ENCODE peak calls at places on chromosomes 1 and 21, in four cellular contexts. One of them, this sample, is unnamed.
A peak's percentile ranks its signal among the peaks of the same experiment; 100 is the strongest.

GRCh38 chr1:15936025-15936424 is 39.9 kb downstream of the ZBTB17 start:
- DNase-seq in cardiac septum: no peak
- DNase-seq in NCI-H2227 treated with DMSO at 0.1 percent for 48 hours: no peak
- DNase-seq in ovary: no peak
- DNase-seq in this sample: no peak

GRCh38 chr1:14263671-14264070 is 334.8 kb upstream of the KAZN start:
- DNase-seq in cardiac septum: no peak
- DNase-seq in NCI-H2227 treated with DMSO at 0.1 percent for 48 hours: no peak
- DNase-seq in ovary: no peak
- DNase-seq in this sample: no peak

GRCh38 chr1:66298427-66298826 is 235.5 kb upstream of the SGIP1 start:
- DNase-seq in cardiac septum: no peak
- DNase-seq in NCI-H2227 treated with DMSO at 0.1 percent for 48 hours: no peak
- DNase-seq in ovary: no peak
- DNase-seq in this sample: no peak

GRCh38 chr1:243474384-243474851 is 218.6 kb downstream of the SDCCAG8 start:
- DNase-seq in cardiac septum: no peak
- DNase-seq in NCI-H2227 treated with DMSO at 0.1 percent for 48 hours: no peak
- DNase-seq in ovary: no peak
- DNase-seq in this sample: no peak

GRCh38 chr21:45747802-45748445 is 104.4 kb downstream of the PCBP3 start:
- DNase-seq in cardiac septum: no peak
- DNase-seq in NCI-H2227 treated with DMSO at 0.1 percent for 48 hours: peak; percentile 76
- DNase-seq in ovary: no peak
- DNase-seq in this sample: no peak

GRCh38 chr1:212608209-212608955 is at the start of gene ATF3:
- DNase-seq in cardiac septum: peak; percentile 99
- DNase-seq in NCI-H2227 treated with DMSO at 0.1 percent for 48 hours: peak; percentile 96
- DNase-seq in ovary: peak; percentile 100
- DNase-seq in this sample: peak; percentile 97

GRCh38 chr1:182484531-182485257 is 34.7 kb downstream of the RGSL1 start:
- DNase-seq in cardiac septum: no peak
- DNase-seq in NCI-H2227 treated with DMSO at 0.1 percent for 48 hours: no peak
- DNase-seq in ovary: no peak
- DNase-seq in this sample: no peak

GRCh38 chr1:152461544-152461943 is 47.5 kb upstream of the CRNN start:
- DNase-seq in cardiac septum: no peak
- DNase-seq in NCI-H2227 treated with DMSO at 0.1 percent for 48 hours: no peak
- DNase-seq in ovary: no peak
- DNase-seq in this sample: peak; percentile 80

GRCh38 chr1:62175568-62176179 is 19.0 kb upstream of the L1TD1 start:
- DNase-seq in cardiac septum: no peak
- DNase-seq in NCI-H2227 treated with DMSO at 0.1 percent for 48 hours: peak; percentile 65
- DNase-seq in ovary: no peak
- DNase-seq in this sample: peak; percentile 47

GRCh38 chr1:41357451-41358151 is 3.6 kb upstream of the FOXO6 start:
- DNase-seq in cardiac septum: peak; percentile 78
- DNase-seq in NCI-H2227 treated with DMSO at 0.1 percent for 48 hours: no peak
- DNase-seq in ovary: peak; percentile 7
- DNase-seq in this sample: no peak

GRCh38 chr1:39016604-39017171 is 9.5 kb upstream of the NDUFS5 start:
- DNase-seq in cardiac septum: no peak
- DNase-seq in NCI-H2227 treated with DMSO at 0.1 percent for 48 hours: no peak
- DNase-seq in ovary: no peak
- DNase-seq in this sample: no peak

GRCh38 chr1:78884685-78885452 is 121.7 kb downstream of the ADGRL4 start:
- DNase-seq in cardiac septum: no peak
- DNase-seq in NCI-H2227 treated with DMSO at 0.1 percent for 48 hours: no peak
- DNase-seq in ovary: no peak
- DNase-seq in this sample: peak; percentile 8

GRCh38 chr1:215397106-215397505 is 170.0 kb upstream of the KCTD3 start:
- DNase-seq in cardiac septum: no peak
- DNase-seq in NCI-H2227 treated with DMSO at 0.1 percent for 48 hours: no peak
- DNase-seq in ovary: no peak
- DNase-seq in this sample: no peak

GRCh38 chr21:29077651-29078090 is 4.2 kb upstream of the CCT8 start:
- DNase-seq in cardiac septum: no peak
- DNase-seq in NCI-H2227 treated with DMSO at 0.1 percent for 48 hours: peak; percentile 58
- DNase-seq in ovary: no peak
- DNase-seq in this sample: peak; percentile 45

GRCh38 chr1:63307196-63307794 is 15.1 kb upstream of the FOXD3 start:
- DNase-seq in cardiac septum: no peak
- DNase-seq in NCI-H2227 treated with DMSO at 0.1 percent for 48 hours: no peak
- DNase-seq in ovary: no peak
- DNase-seq in this sample: no peak

GRCh38 chr1:202659974-202660373 is 50.3 kb downstream of the SYT2 start:
- DNase-seq in cardiac septum: no peak
- DNase-seq in NCI-H2227 treated with DMSO at 0.1 percent for 48 hours: no peak
- DNase-seq in ovary: no peak
- DNase-seq in this sample: no peak

GRCh38 chr1:184624626-184625025 is 130.0 kb downstream of the EDEM3 start:
- DNase-seq in cardiac septum: no peak
- DNase-seq in NCI-H2227 treated with DMSO at 0.1 percent for 48 hours: no peak
- DNase-seq in ovary: no peak
- DNase-seq in this sample: no peak

GRCh38 chr1:10528066-10529014 is 53.6 kb downstream of the PEX14 start:
- DNase-seq in cardiac septum: no peak
- DNase-seq in NCI-H2227 treated with DMSO at 0.1 percent for 48 hours: no peak
- DNase-seq in ovary: no peak
- DNase-seq in this sample: peak; percentile 90

GRCh38 chr1:153633161-153633746 is 612 bp upstream of the CHTOP start:
- DNase-seq in cardiac septum: peak; percentile 26
- DNase-seq in NCI-H2227 treated with DMSO at 0.1 percent for 48 hours: no peak
- DNase-seq in ovary: no peak
- DNase-seq in this sample: no peak

GRCh38 chr1:214506972-214507431 is 44.4 kb downstream of the PTPN14 start:
- DNase-seq in cardiac septum: no peak
- DNase-seq in NCI-H2227 treated with DMSO at 0.1 percent for 48 hours: no peak
- DNase-seq in ovary: no peak
- DNase-seq in this sample: no peak

GRCh38 chr1:231590453-231591198 is 36.0 kb upstream of the DISC1 start:
- DNase-seq in cardiac septum: no peak
- DNase-seq in NCI-H2227 treated with DMSO at 0.1 percent for 48 hours: peak; percentile 43
- DNase-seq in ovary: peak; percentile 21
- DNase-seq in this sample: peak; percentile 69

GRCh38 chr21:33802458-33802857 is 113.1 kb downstream of the ATP5PO start:
- DNase-seq in cardiac septum: no peak
- DNase-seq in NCI-H2227 treated with DMSO at 0.1 percent for 48 hours: no peak
- DNase-seq in ovary: no peak
- DNase-seq in this sample: no peak

GRCh38 chr1:68339505-68339904 is 107.2 kb upstream of the WLS start:
- DNase-seq in cardiac septum: no peak
- DNase-seq in NCI-H2227 treated with DMSO at 0.1 percent for 48 hours: no peak
- DNase-seq in ovary: no peak
- DNase-seq in this sample: no peak

GRCh38 chr1:210344706-210345105 is 16.0 kb downstream of the HHAT start:
- DNase-seq in cardiac septum: no peak
- DNase-seq in NCI-H2227 treated with DMSO at 0.1 percent for 48 hours: no peak
- DNase-seq in ovary: no peak
- DNase-seq in this sample: no peak

GRCh38 chr21:38869196-38869595 is 63.5 kb downstream of the ETS2 start:
- DNase-seq in cardiac septum: no peak
- DNase-seq in NCI-H2227 treated with DMSO at 0.1 percent for 48 hours: no peak
- DNase-seq in ovary: no peak
- DNase-seq in this sample: no peak

GRCh38 chr1:235883261-235883927 is 16.7 kb upstream of the LYST start:
- DNase-seq in cardiac septum: peak; percentile 92
- DNase-seq in NCI-H2227 treated with DMSO at 0.1 percent for 48 hours: no peak
- DNase-seq in ovary: peak; percentile 85
- DNase-seq in this sample: peak; percentile 91

GRCh38 chr1:163774390-163774789 is 452.6 kb downstream of the NUF2 start:
- DNase-seq in cardiac septum: no peak
- DNase-seq in NCI-H2227 treated with DMSO at 0.1 percent for 48 hours: no peak
- DNase-seq in ovary: no peak
- DNase-seq in this sample: no peak

GRCh38 chr1:15965228-15965767 is 10.6 kb downstream of the ZBTB17 start:
- DNase-seq in cardiac septum: no peak
- DNase-seq in NCI-H2227 treated with DMSO at 0.1 percent for 48 hours: no peak
- DNase-seq in ovary: no peak
- DNase-seq in this sample: peak; percentile 50

GRCh38 chr1:156659672-156659993 is 17.6 kb downstream of the NES start:
- DNase-seq in cardiac septum: no peak
- DNase-seq in NCI-H2227 treated with DMSO at 0.1 percent for 48 hours: no peak
- DNase-seq in ovary: no peak
- DNase-seq in this sample: no peak

GRCh38 chr21:46109251-46110221 is 11.6 kb downstream of the COL6A2 start:
- DNase-seq in cardiac septum: no peak
- DNase-seq in NCI-H2227 treated with DMSO at 0.1 percent for 48 hours: no peak
- DNase-seq in ovary: peak; percentile 11
- DNase-seq in this sample: no peak

GRCh38 chr1:187203257-187203656 is 374.5 kb downstream of the PLA2G4A start:
- DNase-seq in cardiac septum: no peak
- DNase-seq in NCI-H2227 treated with DMSO at 0.1 percent for 48 hours: no peak
- DNase-seq in ovary: no peak
- DNase-seq in this sample: no peak

GRCh38 chr21:42245348-42246185 is 26.6 kb downstream of the ABCG1 start:
- DNase-seq in cardiac septum: no peak
- DNase-seq in NCI-H2227 treated with DMSO at 0.1 percent for 48 hours: no peak
- DNase-seq in ovary: no peak
- DNase-seq in this sample: no peak

GRCh38 chr1:180691322-180691721 is 59.5 kb downstream of the XPR1 start:
- DNase-seq in cardiac septum: no peak
- DNase-seq in NCI-H2227 treated with DMSO at 0.1 percent for 48 hours: no peak
- DNase-seq in ovary: no peak
- DNase-seq in this sample: no peak

GRCh38 chr1:160143695-160144094 is 7.7 kb upstream of the ATP1A4 start:
- DNase-seq in cardiac septum: no peak
- DNase-seq in NCI-H2227 treated with DMSO at 0.1 percent for 48 hours: no peak
- DNase-seq in ovary: no peak
- DNase-seq in this sample: no peak

GRCh38 chr21:44658913-44659595 is 1.3 kb downstream of the KRTAP12-3 start:
- DNase-seq in cardiac septum: no peak
- DNase-seq in NCI-H2227 treated with DMSO at 0.1 percent for 48 hours: no peak
- DNase-seq in ovary: no peak
- DNase-seq in this sample: no peak

GRCh38 chr1:18764362-18764761 is 95.1 kb downstream of the TAS1R2 start:
- DNase-seq in cardiac septum: no peak
- DNase-seq in NCI-H2227 treated with DMSO at 0.1 percent for 48 hours: no peak
- DNase-seq in ovary: no peak
- DNase-seq in this sample: no peak

GRCh38 chr1:109181807-109182163 is 31.9 kb upstream of the SARS1 start:
- DNase-seq in cardiac septum: no peak
- DNase-seq in NCI-H2227 treated with DMSO at 0.1 percent for 48 hours: no peak
- DNase-seq in ovary: no peak
- DNase-seq in this sample: no peak

GRCh38 chr1:21604208-21604957 is 64.8 kb downstream of the RAP1GAP start:
- DNase-seq in cardiac septum: no peak
- DNase-seq in NCI-H2227 treated with DMSO at 0.1 percent for 48 hours: no peak
- DNase-seq in ovary: no peak
- DNase-seq in this sample: peak; percentile 57

GRCh38 chr1:12501661-12502060 is 116.3 kb downstream of the DHRS3 start:
- DNase-seq in cardiac septum: no peak
- DNase-seq in NCI-H2227 treated with DMSO at 0.1 percent for 48 hours: no peak
- DNase-seq in ovary: no peak
- DNase-seq in this sample: no peak

This sample was measured in lung microvascular endothelial cell.